ENCODE peak calls at places on chromosome 5, in five cellular contexts. T is tibial artery; P is CD8-positive, alpha-beta memory T cell; J is endothelial cell of umbilical vein; N is gastrocnemius medialis. V is an unnamed sample.

GRCh38 chr5:153122416-153122815 is 368.1 kb upstream of the GRIA1 start:
- DNase-seq in T (no peak), P (no peak), N (no peak), J (no peak), V (no peak)

GRCh38 chr5:2703041-2703440 is 48.4 kb downstream of the IRX2 start:
- DNase-seq in N (no peak), P (no peak), J (no peak), T (no peak), V (no peak)

GRCh38 chr5:118918232-118918631 is 70.1 kb downstream of the DTWD2 start:
- DNase-seq in J (no peak), P (no peak), T (no peak), N (no peak), V (no peak)

GRCh38 chr5:131635755-131636479 is 888 bp upstream of the RAPGEF6 start:
- DNase-seq in T (no peak), J (peak), P (no peak), N (no peak), V (no peak)

GRCh38 chr5:181173027-181173419 is 25.6 kb downstream of the OR2V2 start:
- DNase-seq in J (no peak), P (no peak), T (no peak), N (no peak), V (no peak)

GRCh38 chr5:146291421-146292074 is 47.1 kb upstream of the POU4F3 start:
- DNase-seq in J (peak), P (peak), T (no peak), N (no peak), V (peak)

GRCh38 chr5:176618783-176619182 is 8.8 kb upstream of the GPRIN1 start:
- DNase-seq in P (no peak), J (no peak), N (no peak), T (no peak), V (no peak)

GRCh38 chr5:141570655-141571054 is 48.1 kb downstream of the DIAPH1 start:
- DNase-seq in P (no peak), J (no peak), N (no peak), T (no peak), V (no peak)

GRCh38 chr5:177015156-177015555 is 7.3 kb upstream of the ZNF346 start:
- DNase-seq in J (no peak), T (no peak), P (no peak), N (no peak), V (no peak)

GRCh38 chr5:6359941-6360683 is 18.2 kb downstream of the MED10 start:
- DNase-seq in P (peak), T (no peak), N (no peak), J (no peak), V (no peak)

GRCh38 chr5:6358434-6358820 is 19.9 kb downstream of the MED10 start:
- DNase-seq in N (no peak), P (no peak), T (peak), J (no peak), V (no peak)

GRCh38 chr5:6356578-6357164 is 21.7 kb downstream of the MED10 start:
- DNase-seq in J (no peak), N (no peak), P (no peak), T (peak), V (no peak)

GRCh38 chr5:6361101-6361500 is 17.2 kb downstream of the MED10 start:
- DNase-seq in J (no peak), T (no peak), N (no peak), P (no peak), V (no peak)

DNA sequence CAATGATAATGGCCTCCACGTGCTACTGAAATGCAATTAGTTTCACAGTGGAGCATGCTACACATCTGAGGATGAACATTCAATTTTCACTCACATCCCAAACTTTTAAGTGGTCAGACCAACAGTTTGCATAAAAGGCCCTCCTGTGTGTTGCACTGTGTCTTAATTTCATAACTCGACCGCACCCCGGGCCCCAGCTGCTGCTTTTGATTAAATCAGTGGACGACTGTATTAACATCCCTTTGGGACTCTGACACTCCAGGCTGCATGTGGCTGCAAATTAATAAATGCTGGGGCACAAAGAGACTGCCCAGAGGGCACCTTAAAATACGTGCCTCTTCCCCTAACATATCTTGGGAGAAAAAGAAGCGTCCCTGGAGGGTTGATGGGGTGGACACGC is 18.8 kb downstream of the MED10 start:
- DNase-seq in J (no peak), N (no peak), P (no peak), T (no peak), V (no peak)
- H3K27ac ChIP-seq in J (no peak), N (no peak), P (no peak), T (no peak), V (no peak)

GRCh38 chr5:55679556-55679955 is 32.6 kb downstream of the SLC38A9 start:
- DNase-seq in T (no peak), P (no peak), J (no peak), N (no peak), V (peak)

GRCh38 chr5:55671975-55672374 is 40.1 kb downstream of the SLC38A9 start:
- DNase-seq in J (no peak), T (no peak), P (no peak), N (no peak), V (no peak)

GRCh38 chr5:55672477-55672911 is 39.6 kb downstream of the SLC38A9 start:
- DNase-seq in T (no peak), N (no peak), P (no peak), J (no peak), V (no peak)

GRCh38 chr5:55674340-55674739 is 37.8 kb downstream of the SLC38A9 start:
- DNase-seq in T (no peak), J (no peak), P (no peak), N (no peak), V (no peak)

DNA sequence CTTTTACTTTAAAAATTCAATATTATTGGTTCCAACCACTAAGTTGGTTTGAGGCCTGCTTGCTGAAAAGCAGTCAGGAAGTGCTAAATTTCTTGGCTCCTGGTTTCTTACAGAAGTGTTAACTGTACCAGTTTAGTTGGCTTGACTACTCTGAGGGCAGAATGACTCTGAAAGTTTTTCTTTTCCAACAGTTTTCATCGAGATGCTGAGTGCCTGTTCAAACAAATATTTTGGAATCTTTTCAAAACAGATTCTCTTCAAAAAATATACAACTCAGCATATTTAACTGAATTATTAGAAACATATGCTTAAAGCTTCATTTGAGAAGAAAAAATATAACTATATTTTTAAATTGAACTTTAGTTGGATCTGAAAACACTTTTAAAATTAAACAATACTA is 37.0 kb downstream of the SLC38A9 start:
- DNase-seq in P (no peak), T (no peak), J (no peak), N (no peak), V (no peak)
- H3K27ac ChIP-seq in P (no peak), T (peak), J (no peak), N (no peak), V (no peak)

GRCh38 chr5:137832416-137832815 is 35.2 kb upstream of the MYOT start:
- DNase-seq in T (no peak), N (no peak), P (no peak), J (no peak), V (no peak)

GRCh38 chr5:137836997-137837396 is 30.7 kb upstream of the MYOT start:
- DNase-seq in J (no peak), T (no peak), P (no peak), N (peak), V (no peak)

GRCh38 chr5:137833463-137833862 is 34.2 kb upstream of the MYOT start:
- DNase-seq in J (no peak), P (no peak), T (no peak), N (peak), V (peak)

GRCh38 chr5:137836301-137836700 is 31.4 kb upstream of the MYOT start:
- DNase-seq in P (no peak), T (no peak), N (no peak), J (no peak), V (no peak)

DNA sequence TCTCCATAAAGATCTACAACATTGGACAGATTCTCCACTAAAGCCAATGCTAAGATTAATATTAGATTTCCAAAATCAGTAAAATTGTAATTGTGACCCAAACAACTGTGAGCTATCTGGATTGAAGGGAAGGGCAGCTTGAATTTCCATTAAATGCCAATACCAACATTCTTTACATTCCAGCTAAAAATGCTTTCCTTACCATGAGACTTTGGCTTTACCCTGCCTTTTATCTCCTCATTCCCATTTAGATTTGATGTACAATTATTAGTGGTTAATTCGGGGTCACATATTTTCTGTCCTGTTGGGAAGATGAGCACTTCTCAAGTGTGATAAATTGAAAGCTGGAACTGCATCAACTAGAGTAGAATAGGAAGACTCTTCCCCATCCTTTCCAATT is 33.2 kb upstream of the MYOT start:
- DNase-seq in P (no peak), N (no peak), J (no peak), T (no peak), V (no peak)
- H3K27ac ChIP-seq in P (no peak), N (peak), J (no peak), T (no peak), V (no peak)

DNA sequence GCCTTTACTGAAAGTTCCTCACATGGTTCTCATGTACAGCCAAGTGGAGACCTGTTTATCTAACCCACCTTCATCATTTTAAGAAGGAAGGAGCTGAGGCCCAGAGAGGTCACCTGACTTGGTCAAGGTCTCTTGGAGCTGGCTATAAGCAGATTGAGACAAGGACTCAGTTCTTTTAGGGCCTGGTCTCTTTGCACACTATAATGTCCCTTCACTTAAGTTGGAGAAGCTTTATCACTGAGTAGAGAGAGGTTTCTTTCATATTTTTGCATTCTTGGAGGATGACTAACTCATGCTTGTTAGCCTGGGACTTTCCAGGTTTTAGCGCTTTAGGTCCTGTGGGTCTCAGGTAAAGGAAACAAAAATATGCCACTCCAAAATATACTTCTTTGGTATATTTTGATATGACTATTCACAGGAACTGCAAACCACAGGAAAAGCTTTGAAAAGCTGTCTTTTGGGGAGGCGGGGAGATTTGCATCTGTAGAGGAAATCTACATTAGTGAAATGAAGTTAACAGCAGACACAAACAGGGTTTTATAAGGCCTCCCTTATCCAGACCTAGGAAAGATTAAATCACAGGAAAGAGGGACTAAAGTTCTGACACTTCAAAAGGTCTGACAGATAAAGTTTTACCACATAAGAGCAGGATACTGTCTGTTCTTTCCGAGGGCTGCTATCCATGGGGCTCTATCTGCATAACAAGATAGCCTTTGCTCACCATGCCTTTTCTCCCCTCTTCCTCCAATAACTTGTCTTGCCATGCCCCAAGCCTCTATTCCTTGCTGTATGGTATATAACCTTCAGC is 95.8 kb upstream of the ANKRD55 start:
- DNase-seq in J (peak), N (no peak), T (no peak), P (peak), V (peak)
- H3K27ac ChIP-seq in J (peak), N (no peak), T (no peak), P (no peak), V (peak)

GRCh38 chr5:142621227-142621626 is 64.7 kb downstream of the FGF1 start:
- DNase-seq in T (no peak), N (no peak), P (no peak), J (no peak), V (peak)
- H3K27ac ChIP-seq in T (peak), N (no peak), P (no peak), J (no peak), V (peak)

GRCh38 chr5:5521478-5521877 is 99.0 kb downstream of the ICE1 start:
- DNase-seq in N (no peak), J (no peak), T (no peak), P (no peak), V (no peak)
- H3K27ac ChIP-seq in N (no peak), J (no peak), T (no peak), P (no peak), V (no peak)

GRCh38 chr5:28216939-28217360 is 1178.6 kb upstream of the CDH9 start:
- DNase-seq in N (no peak), P (no peak), T (no peak), J (no peak), V (no peak)
- H3K27ac ChIP-seq in N (no peak), P (no peak), T (no peak), J (no peak), V (no peak)

DNA sequence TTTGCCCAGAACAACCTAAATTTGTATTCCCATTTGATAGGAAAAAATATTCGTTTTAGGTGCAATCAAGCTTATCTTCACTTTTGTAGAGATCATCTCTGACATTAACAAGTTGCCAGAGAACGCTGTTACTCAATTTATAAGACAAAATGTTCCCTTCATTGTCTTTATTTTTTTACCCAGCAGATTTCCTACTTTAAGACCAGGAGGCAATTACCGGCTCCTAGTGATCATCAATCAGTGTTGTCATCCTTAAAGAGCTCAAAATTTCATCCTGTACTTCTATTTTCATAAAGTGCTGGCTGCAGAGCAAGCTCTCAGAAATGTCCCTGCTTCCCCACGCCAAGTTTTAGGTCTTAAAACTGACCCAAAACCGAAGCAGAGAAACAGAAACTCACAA is 82.9 kb downstream of the PJA2 start:
- DNase-seq in T (no peak), N (no peak), J (no peak), P (no peak), V (no peak)
- H3K27ac ChIP-seq in T (peak), N (no peak), J (no peak), P (no peak), V (no peak)

DNA sequence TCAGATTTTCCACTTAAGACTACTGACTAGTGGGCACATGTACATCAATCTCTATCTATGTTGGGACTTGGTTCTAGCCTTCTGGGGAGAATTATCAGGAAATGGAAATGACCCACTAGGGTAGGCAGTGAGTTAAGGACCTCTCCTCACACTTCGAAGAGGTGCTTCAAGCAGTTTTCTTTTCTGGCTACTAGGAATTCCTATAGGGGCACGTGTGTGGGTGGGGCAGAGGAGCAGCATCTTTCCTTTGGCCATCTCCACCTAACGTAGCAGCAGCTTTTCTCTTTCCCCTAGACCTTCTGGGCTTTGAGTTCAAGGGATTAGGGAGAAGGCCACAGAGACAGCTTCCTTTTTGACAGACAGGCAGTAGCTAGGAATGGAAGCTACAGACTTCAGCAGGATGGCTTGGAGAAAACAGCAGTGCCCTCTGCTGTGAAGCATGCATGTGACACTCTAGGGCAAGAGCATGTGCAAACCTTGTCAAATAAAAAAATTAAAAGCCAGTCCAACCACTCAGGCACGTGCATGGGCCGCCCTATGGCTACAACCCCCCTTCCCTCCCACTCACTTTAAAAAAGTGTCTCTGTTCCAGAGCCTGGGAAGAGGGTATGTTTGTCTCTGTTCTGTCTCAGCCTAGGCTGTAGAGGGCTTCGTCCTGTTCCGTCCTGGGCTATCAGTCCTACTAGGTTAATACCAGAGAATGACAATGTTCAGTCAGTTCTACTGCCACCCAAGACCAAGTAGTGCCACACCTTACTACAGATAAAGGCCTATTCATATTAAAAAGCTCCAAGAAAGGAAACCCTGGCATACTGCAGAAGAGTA is 8.7 kb upstream of the GFRA3 start:
- DNase-seq in P (no peak), J (peak), N (no peak), T (no peak), V (peak)
- H3K27ac ChIP-seq in P (no peak), J (no peak), N (no peak), T (no peak), V (no peak)

V was measured in mesenchymal stem cell.